ENCODE peak calls at places on chromosomes 3 and 15, in five cellular contexts. P is colonic mucosa, Q is DND-41, V is PC-9, H is right atrium auricular region. X is an unnamed sample.

GRCh38 chr3:104628185-104628789 is 738.4 kb upstream of the ALCAM start:
- DNase-seq in H (no peak), V (peak; percentile 52), P (no peak), Q (no peak), X (no peak)

GRCh38 chr3:150365132-150365604 is 42.9 kb upstream of the TSC22D2 start:
- DNase-seq in V (peak; percentile 57), H (no peak), P (no peak), Q (no peak), X (no peak)

GRCh38 chr15:89963301-89964288 is 37.5 kb upstream of the ZNF710 start:
- DNase-seq in P (no peak), H (no peak), V (no peak), Q (no peak), X (no peak)

GRCh38 chr3:32045091-32045964 is 61.1 kb upstream of the GPD1L start:
- DNase-seq in Q (peak; percentile 19), H (no peak), P (peak; percentile 70), V (peak; percentile 90), X (no peak)

GRCh38 chr3:70803891-70804290 is 491.5 kb upstream of the MDFIC2 start:
- DNase-seq in H (no peak), P (no peak), V (no peak), Q (no peak), X (no peak)

GRCh38 chr3:14467723-14468620 is 65.6 kb downstream of the SLC6A6 start:
- DNase-seq in H (no peak), V (no peak), P (peak; percentile 47), Q (peak; percentile 48), X (no peak)

GRCh38 chr3:173913397-173913796 is 515.9 kb downstream of the NLGN1 start:
- DNase-seq in P (no peak), V (no peak), H (no peak), Q (no peak), X (no peak)

GRCh38 chr3:161576733-161577510 is 80.3 kb downstream of the OTOL1 start:
- DNase-seq in V (no peak), H (no peak), P (no peak), Q (no peak), X (no peak)

GRCh38 chr3:32360514-32360869 is 31.2 kb upstream of the CMTM7 start:
- DNase-seq in H (no peak), P (no peak), Q (no peak), V (no peak), X (no peak)

GRCh38 chr3:121654493-121655385 is 6.0 kb downstream of the HCLS1 start:
- DNase-seq in H (no peak), V (no peak), P (no peak), Q (no peak), X (no peak)

GRCh38 chr3:49476563-49476962 is 6.5 kb downstream of the DAG1 start:
- DNase-seq in H (no peak), P (no peak), V (no peak), Q (no peak), X (no peak)

GRCh38 chr15:31525988-31526665 is 199.5 kb downstream of the KLF13 start:
- DNase-seq in P (no peak), Q (no peak), V (no peak), H (peak; percentile 30), X (no peak)

GRCh38 chr15:44718180-44718926 is 7.0 kb downstream of the B2M start:
- DNase-seq in Q (no peak), H (no peak), P (no peak), V (no peak), X (no peak)

GRCh38 chr3:32401541-32402052 is 9.9 kb downstream of the CMTM7 start:
- DNase-seq in H (peak; percentile 69), V (peak; percentile 53), Q (no peak), P (peak; percentile 76), X (peak; percentile 91)

GRCh38 chr3:180265551-180265950 is 228.8 kb upstream of the PEX5L start:
- DNase-seq in H (no peak), Q (peak; percentile 10), V (no peak), P (no peak), X (no peak)

GRCh38 chr15:80788536-80788935 is 9.4 kb downstream of the CEMIP start:
- DNase-seq in Q (no peak), P (no peak), H (no peak), V (no peak), X (no peak)

GRCh38 chr3:128133273-128133883 is 9.8 kb upstream of the RUVBL1 start:
- DNase-seq in H (no peak), V (no peak), Q (peak; percentile 56), P (peak; percentile 36), X (no peak)

GRCh38 chr3:125055165-125055912 is 458 bp downstream of the HEG1 start:
- DNase-seq in H (no peak), V (no peak), P (no peak), Q (peak; percentile 22), X (peak; percentile 85)

GRCh38 chr15:82807920-82808633 is 1.4 kb upstream of the WHAMM start:
- DNase-seq in Q (no peak), V (no peak), P (no peak), H (no peak), X (no peak)

GRCh38 chr15:63121382-63122001 is at the start of gene LACTB:
- DNase-seq in V (peak; percentile 63), H (peak; percentile 87), Q (peak; percentile 83), P (peak; percentile 90), X (peak; percentile 96)

GRCh38 chr3:17398959-17399551 is 343.4 kb downstream of the TBC1D5 start:
- DNase-seq in H (no peak), Q (no peak), P (no peak), V (no peak), X (no peak)

GRCh38 chr3:186367631-186368030 is 5.6 kb upstream of the DGKG start:
- DNase-seq in Q (no peak), P (no peak), H (no peak), V (no peak), X (no peak)

GRCh38 chr3:25455316-25456232 is 27.5 kb downstream of the RARB start:
- DNase-seq in V (peak; percentile 62), P (no peak), H (peak; percentile 72), Q (no peak), X (peak; percentile 56)

GRCh38 chr3:56673781-56674457 is 9.1 kb downstream of the TASOR start:
- DNase-seq in P (no peak), V (no peak), H (no peak), Q (no peak), X (no peak)

DNA sequence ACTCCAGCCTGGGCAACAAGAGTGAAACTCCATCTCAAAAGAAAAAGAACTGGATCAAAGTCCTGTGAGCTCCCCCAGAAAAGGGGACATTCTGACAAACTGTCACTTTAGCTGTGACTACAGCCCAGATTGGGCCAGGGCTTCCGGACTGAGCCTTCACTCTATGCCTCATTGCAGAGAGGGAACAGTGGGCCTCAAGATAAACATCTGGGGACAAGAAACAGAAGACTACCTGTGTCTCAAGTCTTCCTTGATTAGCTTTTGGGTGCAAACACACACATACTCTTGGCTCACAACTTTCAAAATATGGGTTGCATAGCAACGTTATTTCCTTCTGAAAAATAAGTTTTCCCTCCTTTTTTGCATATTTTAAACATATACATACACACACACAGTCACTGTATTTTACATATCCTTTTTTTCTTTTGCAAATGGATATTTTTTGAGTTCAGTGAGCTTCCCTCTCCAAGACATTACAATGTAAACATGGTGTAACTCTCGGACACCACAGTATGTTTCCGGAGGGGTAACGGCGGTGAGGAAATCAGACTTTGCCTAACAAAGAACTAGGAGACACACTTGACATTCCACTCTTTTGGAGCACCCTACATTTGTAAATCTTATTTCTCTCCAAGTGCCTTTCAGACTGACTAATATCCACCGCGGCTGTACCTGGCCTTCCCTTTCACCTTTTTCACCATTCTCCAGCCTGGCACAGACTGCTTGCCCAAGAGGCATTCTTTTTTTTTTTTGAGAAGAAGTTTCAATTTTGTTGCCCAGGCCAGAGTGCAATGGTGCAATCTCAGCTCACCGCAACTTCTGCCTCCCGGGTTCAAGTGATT is 3.5 kb downstream of the TKT start:
- DNase-seq in Q (no peak), H (no peak), V (peak; percentile 76), P (no peak), X (no peak)
- H3K4me1 ChIP-seq in Q (peaks cover 55% of the 10 kb centered on the region), H (no peaks in the 10 kb centered on the region), V (peaks cover 59% of the 10 kb centered on the region), P (peaks cover 14% of the 10 kb centered on the region), X (peaks cover 2% of the 10 kb centered on the region)

GRCh38 chr15:35327789-35328188 is 218.2 kb downstream of the DPH6 start:
- DNase-seq in H (no peak), Q (no peak), V (no peak), P (no peak), X (no peak)
- H3K27ac ChIP-seq in H (no peak overlapping the region), Q (no peak overlapping the region), V (no peak overlapping the region), P (no peak overlapping the region), X (no peak overlapping the region)

GRCh38 chr3:172560026-172560425 is 36.8 kb upstream of the TNFSF10 start:
- DNase-seq in P (no peak), Q (no peak), V (peak; percentile 99), H (no peak), X (no peak)

GRCh38 chr3:172553526-172554252 is 30.5 kb upstream of the TNFSF10 start:
- DNase-seq in Q (no peak), P (peak; percentile 11), V (no peak), H (no peak), X (no peak)

GRCh38 chr3:172561894-172562664 is 38.8 kb upstream of the TNFSF10 start:
- DNase-seq in Q (no peak), H (no peak), V (peak; percentile 89), P (peak; percentile 58), X (peak; percentile 43)

GRCh38 chr3:172559029-172559428 is 35.8 kb upstream of the TNFSF10 start:
- DNase-seq in Q (no peak), V (no peak), P (no peak), H (no peak), X (no peak)

GRCh38 chr3:172557515-172558220 is 34.4 kb upstream of the TNFSF10 start:
- DNase-seq in V (no peak), P (no peak), Q (no peak), H (no peak), X (no peak)
- H3K4me1 ChIP-seq in V (peaks cover 37% of the 10 kb centered on the region), P (no peaks in the 10 kb centered on the region), Q (peaks cover 13% of the 10 kb centered on the region), H (no peaks in the 10 kb centered on the region), X (no peaks in the 10 kb centered on the region)

GRCh38 chr3:192077795-192078497 is 617.0 kb downstream of the PYDC2 start:
- DNase-seq in Q (no peak), V (no peak), H (no peak), P (no peak), X (no peak)

GRCh38 chr3:192079098-192079497 is 618.1 kb downstream of the PYDC2 start:
- DNase-seq in Q (no peak), P (no peak), V (no peak), H (no peak), X (no peak)

GRCh38 chr3:192080336-192080735 is 619.4 kb downstream of the PYDC2 start:
- DNase-seq in Q (no peak), V (no peak), H (no peak), P (no peak), X (no peak)

DNA sequence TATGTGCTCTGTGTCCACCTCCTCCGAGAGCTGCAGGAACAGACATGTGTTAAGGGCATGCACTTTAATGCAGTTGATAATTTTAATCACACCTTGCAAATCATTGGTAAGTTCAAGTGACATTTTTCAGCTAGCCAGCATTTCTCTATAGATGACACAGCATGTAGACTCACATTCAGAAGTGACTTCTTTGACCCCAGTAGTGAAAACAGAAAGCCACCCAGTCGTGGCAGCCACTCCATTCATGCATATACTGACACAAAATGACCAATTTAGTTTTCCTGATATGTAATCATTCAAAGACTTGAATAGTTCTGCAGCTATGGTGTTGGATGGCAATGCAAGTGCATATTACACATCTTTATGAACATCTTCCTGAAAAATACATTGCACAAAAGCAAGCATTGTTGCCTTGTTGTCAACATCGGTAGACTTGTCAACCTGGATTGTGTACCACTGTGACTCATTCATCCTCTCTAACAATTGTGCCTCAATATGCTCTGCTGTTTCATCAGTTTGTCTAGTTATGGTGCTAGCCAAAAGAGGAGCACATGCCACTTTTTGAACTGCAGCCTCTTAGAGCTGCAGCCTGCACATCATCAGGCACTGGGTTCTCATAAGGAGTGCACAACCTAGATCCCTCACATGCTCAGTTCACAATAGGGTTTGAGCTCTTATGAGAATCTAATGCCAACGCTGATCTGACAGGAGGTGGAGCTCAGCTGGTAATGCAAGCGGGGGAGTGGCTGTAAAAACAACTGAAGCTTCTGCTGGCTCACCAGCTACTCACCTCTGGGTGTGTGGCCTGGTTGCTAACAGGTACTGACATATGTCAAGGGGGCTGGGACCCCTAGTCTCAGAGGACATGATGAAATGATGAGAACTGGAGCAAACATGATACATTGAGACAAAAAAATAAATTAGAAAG is 622.0 kb downstream of the PYDC2 start:
- DNase-seq in P (no peak), Q (no peak), V (no peak), H (no peak), X (no peak)
- H3K27ac ChIP-seq in P (no peak overlapping the region), Q (no peak overlapping the region), V (no peak overlapping the region), H (no peak overlapping the region), X (no peak overlapping the region)

X was measured in aorta.